ENCODE peak calls at places on chromosome 9, in five cellular contexts. Q is nucleus accumbens, P is SJSA1, D is AG09309, T is head of caudate nucleus. N is an unnamed sample.

GRCh38 chr9:92964981-92965758 is 17.8 kb downstream of the FGD3 start:
- DNase-seq in Q (no peak), P (no peak), D (no peak), T (no peak), N (no peak)

GRCh38 chr9:89116064-89116817 is 62.4 kb downstream of the SHC3 start:
- DNase-seq in Q (no peak), P (no peak), D (peak), T (no peak), N (peak)

GRCh38 chr9:117315236-117315635 is 99.6 kb downstream of the ASTN2 start:
- DNase-seq in Q (no peak), P (no peak), D (no peak), T (peak), N (no peak)

GRCh38 chr9:19410594-19410993 is 1.8 kb downstream of the ACER2 start:
- DNase-seq in Q (no peak), P (no peak), D (no peak), T (no peak), N (no peak)

GRCh38 chr9:135586601-135587109 is 25.1 kb downstream of the PAEP start:
- DNase-seq in Q (no peak), P (no peak), D (no peak), T (no peak), N (no peak)

GRCh38 chr9:27714388-27714787 is 141.1 kb upstream of the C9orf72 start:
- DNase-seq in Q (no peak), P (no peak), D (no peak), T (no peak), N (no peak)

GRCh38 chr9:116549061-116549664 is 137.9 kb upstream of the TRIM32 start:
- DNase-seq in Q (no peak), P (peak), D (peak), T (no peak), N (peak)

GRCh38 chr9:131273146-131273545 is 3.2 kb downstream of the FAM78A start:
- DNase-seq in Q (no peak), P (no peak), D (no peak), T (no peak), N (no peak)

GRCh38 chr9:4212661-4213060 is 87.2 kb downstream of the GLIS3 start:
- DNase-seq in Q (no peak), P (no peak), D (no peak), T (no peak), N (no peak)

GRCh38 chr9:79013715-79014610 is 557.8 kb upstream of the TLE4 start:
- DNase-seq in Q (no peak), P (no peak), D (peak), T (no peak), N (peak)

GRCh38 chr9:12916037-12916436 is 141.2 kb downstream of the LURAP1L start:
- DNase-seq in Q (peak), P (no peak), D (no peak), T (peak), N (no peak)

GRCh38 chr9:137970686-137971476 is 93.3 kb downstream of the CACNA1B start:
- DNase-seq in Q (no peak), P (no peak), D (no peak), T (no peak), N (no peak)

N was measured in AG04449.